ENCODE peak calls at places on chromosomes 4 and X, in six cellular contexts. O is K562, L is A549, H is endothelial cell of umbilical vein, J is HepG2, I is GM12878. A is an unnamed sample.

GRCh38 chrX:18119856-18120255 is 100.8 kb downstream of the BEND2 start:
- DNase-seq in O (no peak), L (peak), H (no peak), J (no peak), I (no peak), A (no peak)

GRCh38 chr4:102501635-102502382 is 650 bp downstream of the NFKB1 start:
- DNase-seq in O (peak), L (peak), H (peak), J (peak), I (peak), A (peak)

GRCh38 chr4:169008478-169008877 is 1.6 kb downstream of the CBR4 start:
- DNase-seq in O (no peak), L (no peak), H (no peak), J (no peak), I (no peak), A (peak)

GRCh38 chr4:26830701-26831100 is 29.9 kb upstream of the STIM2 start:
- DNase-seq in O (no peak), L (no peak), H (no peak), J (no peak), I (no peak), A (no peak)

GRCh38 chr4:78645853-78646757 is 94.5 kb downstream of the ANXA3 start:
- DNase-seq in O (peak), L (peak), H (peak), J (peak), I (no peak), A (peak)

GRCh38 chrX:44874481-44875184 is 1.6 kb downstream of the KDM6A start:
- DNase-seq in O (peak), L (peak), H (peak), J (no peak), I (no peak), A (peak)

GRCh38 chrX:101658661-101659477 is 781 bp downstream of the ARMCX2 start:
- DNase-seq in O (peak), L (peak), H (peak), J (no peak), I (no peak), A (no peak)

GRCh38 chrX:2499507-2499906 is 1.3 kb downstream of the DHRSX start:
- DNase-seq in O (no peak), L (no peak), H (no peak), J (no peak), I (no peak), A (no peak)

GRCh38 chr4:3009422-3009821 is 46.1 kb downstream of the GRK4 start:
- DNase-seq in O (no peak), L (peak), H (no peak), J (peak), I (no peak), A (peak)

GRCh38 chrX:19990225-19990518 is 689 bp downstream of the BCLAF3 start:
- DNase-seq in O (no peak), L (no peak), H (peak), J (no peak), I (no peak), A (peak)

GRCh38 chr4:14787894-14788293 is 214.4 kb upstream of the CPEB2 start:
- DNase-seq in O (no peak), L (peak), H (peak), J (no peak), I (no peak), A (peak)

GRCh38 chr4:140085062-140085622 is 68.8 kb downstream of the MAML3 start:
- DNase-seq in O (no peak), L (peak), H (no peak), J (no peak), I (no peak), A (no peak)

GRCh38 chr4:152894673-152895072 is 41.5 kb upstream of the FHDC1 start:
- DNase-seq in O (no peak), L (no peak), H (no peak), J (no peak), I (no peak), A (no peak)

GRCh38 chr4:33661636-33662035 is 2582.7 kb downstream of the ARAP2 start:
- DNase-seq in O (no peak), L (no peak), H (no peak), J (no peak), I (no peak), A (no peak)

GRCh38 chr4:33658971-33659370 is 2585.3 kb downstream of the ARAP2 start:
- DNase-seq in O (no peak), L (no peak), H (no peak), J (no peak), I (no peak), A (no peak)
- TF ChIP-seq MYC in O (no peak), L (no peak), H (no peak), J (no peak), I (no peak), A (no peak)

DNA sequence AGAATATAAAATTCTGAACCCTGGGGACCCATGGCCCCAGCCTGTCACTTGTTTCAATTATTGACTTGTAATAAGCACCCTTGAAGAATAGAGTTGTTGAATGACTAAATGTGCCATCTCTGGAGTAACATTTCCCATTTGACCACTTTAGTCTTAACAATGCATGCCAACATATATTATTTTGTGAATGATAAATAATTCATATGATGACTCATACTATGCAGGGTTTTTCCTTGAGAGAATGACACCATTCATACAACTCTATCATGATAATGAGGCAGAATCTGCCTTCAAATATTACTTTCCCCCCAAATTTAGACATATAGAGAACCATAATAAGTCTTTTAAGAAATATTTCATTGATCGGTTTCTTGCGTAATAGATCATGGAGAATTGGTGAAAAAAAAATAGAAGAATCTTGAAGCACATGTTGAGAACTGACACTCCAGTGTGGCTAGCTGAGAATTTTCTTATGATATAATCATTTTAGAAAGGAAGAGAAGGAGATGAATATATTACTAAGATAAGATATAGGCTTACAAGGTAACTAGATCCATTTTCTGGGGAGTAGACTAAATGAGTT is 404.5 kb downstream of the GRXCR1 start:
- DNase-seq in O (no peak), L (no peak), H (no peak), J (no peak), I (no peak), A (no peak)
- TF ChIP-seq POLR2A in O (no peak), L (no peak), H (no peak), J (no peak), I (no peak), A (no peak)

GRCh38 chrX:8139713-8140112 is 31.4 kb downstream of the VCX2 start:
- DNase-seq in O (no peak), L (no peak), H (no peak), J (no peak), I (no peak), A (peak)
- TF ChIP-seq MYC in O (no peak), L (no peak), H (no peak), J (no peak), I (no peak), A (no peak)

GRCh38 chrX:103608305-103608963 is 671 bp downstream of the TCEAL3 start:
- DNase-seq in O (no peak), L (no peak), H (no peak), J (no peak), I (no peak), A (no peak)

GRCh38 chrX:103610282-103610681 is 2.5 kb downstream of the TCEAL3 start:
- DNase-seq in O (no peak), L (no peak), H (no peak), J (no peak), I (no peak), A (no peak)

GRCh38 chrX:103613362-103613761 is 5.6 kb downstream of the TCEAL3 start:
- DNase-seq in O (no peak), L (no peak), H (no peak), J (no peak), I (no peak), A (no peak)

DNA sequence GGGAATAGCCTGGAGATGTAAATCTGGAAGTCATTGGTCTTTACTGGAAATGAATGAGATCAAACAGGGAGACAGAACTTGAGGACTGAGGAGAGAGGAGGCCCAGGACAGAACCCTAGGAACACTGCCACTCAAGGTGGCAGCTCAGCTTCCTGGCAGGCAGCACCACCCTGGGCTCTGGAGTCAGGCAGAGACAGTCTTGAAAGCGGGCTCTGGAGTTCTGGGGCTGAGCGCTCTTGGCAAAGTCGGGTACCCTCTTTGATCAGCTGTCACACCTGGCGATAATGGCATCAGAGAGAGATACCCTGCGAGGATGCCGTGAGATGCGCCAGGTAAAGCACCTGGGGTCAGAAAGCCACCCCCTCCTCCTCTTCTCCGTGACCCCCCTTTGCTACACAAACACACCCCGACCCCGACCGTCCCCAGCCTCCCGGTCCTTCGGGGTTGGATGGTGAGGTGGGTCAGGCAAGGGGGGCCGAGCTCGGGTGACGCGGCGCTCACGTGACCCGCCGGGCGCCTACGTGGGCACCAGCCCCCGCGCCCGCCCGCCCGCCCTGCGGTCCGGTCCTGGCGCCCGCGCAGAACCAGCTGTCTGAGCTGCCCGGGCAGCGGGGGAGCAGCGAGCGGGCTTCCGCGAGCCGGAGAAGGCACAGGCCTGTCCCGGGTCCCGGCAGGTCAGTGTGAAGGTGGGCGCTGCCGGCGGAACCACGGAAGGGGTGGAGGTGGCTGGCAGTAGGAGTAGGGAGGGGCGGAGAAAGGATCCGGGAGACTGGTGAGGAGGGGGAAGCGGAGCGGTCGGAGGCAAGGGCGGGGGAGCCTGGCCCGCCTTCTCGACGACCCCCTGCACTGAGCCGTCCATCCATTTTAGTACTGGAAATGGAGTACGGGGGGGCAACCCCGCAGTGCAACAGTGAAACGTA is at the start of gene TCEAL3:
- DNase-seq in O (no peak), L (no peak), H (peak), J (no peak), I (no peak), A (no peak)
- TF ChIP-seq POLR2A in O (no peak), L (peak), H (no peak), J (no peak), I (peak), A (no peak)

GRCh38 chr4:5399790-5400421 is 308.5 kb downstream of the EVC2 start:
- DNase-seq in O (peak), L (peak), H (peak), J (peak), I (no peak), A (peak)
- TF ChIP-seq MYC in O (no peak), L (no peak), H (no peak), J (no peak), I (no peak), A (no peak)

GRCh38 chrX:23643020-23643419 is 24.3 kb upstream of the PRDX4 start:
- DNase-seq in O (no peak), L (no peak), H (no peak), J (no peak), I (no peak), A (no peak)

DNA sequence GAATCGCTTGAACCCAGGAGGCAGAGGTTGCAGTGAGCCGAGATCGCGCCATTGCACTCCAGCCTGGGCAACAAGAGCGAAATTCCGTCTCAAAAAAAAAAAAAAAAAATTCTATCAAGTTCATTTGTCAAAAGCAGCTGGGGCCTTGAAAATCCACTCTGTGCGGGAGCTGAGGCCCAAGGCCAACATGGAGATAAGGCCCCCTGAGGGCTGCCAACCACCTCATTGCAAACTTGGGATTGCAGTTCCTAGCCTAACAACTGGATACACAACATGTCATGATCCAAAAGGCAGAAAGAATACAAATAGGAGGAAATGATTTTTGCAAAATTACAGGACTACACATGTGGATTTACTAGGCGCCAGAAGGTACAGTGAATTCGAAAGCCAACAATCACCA is 22.5 kb upstream of the PRDX4 start:
- DNase-seq in O (no peak), L (no peak), H (no peak), J (no peak), I (no peak), A (no peak)
- TF ChIP-seq POLR2A in O (no peak), L (no peak), H (no peak), J (no peak), I (no peak), A (no peak)

GRCh38 chr4:19983072-19983471 is 268.6 kb upstream of the SLIT2 start:
- DNase-seq in O (no peak), L (no peak), H (peak), J (no peak), I (no peak), A (no peak)
- TF ChIP-seq MYC in O (no peak), L (no peak), H (no peak), J (no peak), I (no peak), A (no peak)

GRCh38 chr4:7043521-7044414 is 596 bp downstream of the TADA2B start:
- DNase-seq in O (peak), L (peak), H (peak), J (no peak), I (no peak), A (peak)
- TF ChIP-seq POLR2A in O (no peak), L (no peak), H (no peak), J (peak), I (peak), A (no peak)